ENCODE peak calls at places on chromosomes 5 and 9, in ten cellular contexts. O is right lobe of liver, U is ovary, J is endothelial cell of umbilical vein, A is spleen, K is body of pancreas, X is IMR-90, G is stomach, P is H1, R is NB4. F is an unnamed sample.
A peak's percentile ranks its signal among the peaks of the same experiment; 100 is the strongest.

GRCh38 chr9:96025995-96026572 is 150.6 kb downstream of the ERCC6L2 start:
- DNase-seq in O (no peak), U (no peak), J (no peak), A (no peak), K (no peak), X (no peak), G (no peak), P (peak; percentile 66), R (no peak), F (no peak)

GRCh38 chr9:4143951-4144717 is 155.7 kb downstream of the GLIS3 start:
- DNase-seq in O (no peak), U (no peak), J (no peak), A (no peak), K (no peak), X (peak; percentile 82), G (no peak), P (no peak), R (no peak), F (no peak)

GRCh38 chr5:137342764-137343163 is 156.4 kb downstream of the SPOCK1 start:
- DNase-seq in O (no peak), U (no peak), J (peak; percentile 76), A (no peak), K (no peak), X (no peak), G (no peak), P (no peak), R (no peak), F (no peak)

GRCh38 chr9:127572961-127573727 is 38.9 kb upstream of the STXBP1 start:
- DNase-seq in O (no peak), U (no peak), J (no peak), A (no peak), K (peak; percentile 46), X (peak; percentile 85), G (no peak), P (no peak), R (no peak), F (no peak)

GRCh38 chr5:84549054-84549453 is 164.4 kb upstream of the EDIL3 start:
- DNase-seq in O (no peak), U (no peak), J (no peak), A (no peak), K (no peak), X (no peak), G (no peak), P (no peak), R (no peak), F (no peak)

GRCh38 chr9:113187935-113188595 is 33.0 kb downstream of the FKBP15 start:
- DNase-seq in O (no peak), U (no peak), J (peak; percentile 62), A (peak; percentile 79), K (peak; percentile 72), X (peak; percentile 94), G (no peak), P (no peak), R (peak; percentile 90), F (peak; percentile 33)

GRCh38 chr5:141811287-141812155 is 66.7 kb downstream of the PCDH1 start:
- DNase-seq in O (no peak), U (no peak), J (no peak), A (peak; percentile 73), K (no peak), X (no peak), G (no peak), P (no peak), R (peak; percentile 23), F (no peak)

GRCh38 chr5:88883059-88883565 is at the start of gene MEF2C:
- DNase-seq in O (peak; percentile 72), U (peak; percentile 82), J (peak; percentile 96), A (peak; percentile 91), K (peak; percentile 65), X (peak; percentile 81), G (peak; percentile 51), P (no peak), R (peak; percentile 13), F (peak; percentile 89)

GRCh38 chr9:77422969-77423368 is 225.2 kb downstream of the GNA14 start:
- DNase-seq in O (no peak), U (no peak), J (no peak), A (no peak), K (no peak), X (no peak), G (no peak), P (no peak), R (no peak), F (no peak)

GRCh38 chr5:32500206-32500605 is 55.7 kb upstream of the ZFR start:
- DNase-seq in O (no peak), U (no peak), J (no peak), A (no peak), K (no peak), X (no peak), G (no peak), P (no peak), R (no peak), F (no peak)
- TF ChIP-seq CTCF in O (no peak), U (no peak), J (no peak), A (no peak), K (no peak), X (no peak), G (no peak), P (no peak), R (no peak), F (no peak)

GRCh38 chr5:132773601-132774355 is 3.3 kb downstream of the SEPTIN8 start:
- DNase-seq in O (no peak), U (no peak), J (no peak), A (no peak), K (no peak), X (no peak), G (no peak), P (no peak), R (no peak), F (no peak)

GRCh38 chr5:132772291-132773070 is 4.6 kb downstream of the SEPTIN8 start:
- DNase-seq in O (no peak), U (no peak), J (no peak), A (no peak), K (no peak), X (no peak), G (no peak), P (no peak), R (no peak), F (no peak)

GRCh38 chr5:132770476-132771159 is 6.4 kb downstream of the SEPTIN8 start:
- DNase-seq in O (no peak), U (no peak), J (peak; percentile 68), A (peak; percentile 49), K (no peak), X (no peak), G (no peak), P (no peak), R (no peak), F (no peak)

GRCh38 chr5:132773114-132773513 is 3.9 kb downstream of the SEPTIN8 start:
- DNase-seq in O (no peak), U (no peak), J (no peak), A (no peak), K (no peak), X (no peak), G (no peak), P (no peak), R (no peak), F (no peak)

GRCh38 chr5:132771559-132771998 is 5.5 kb downstream of the SEPTIN8 start:
- DNase-seq in O (no peak), U (peak; percentile 43), J (peak; percentile 19), A (no peak), K (peak; percentile 59), X (peak; percentile 67), G (no peak), P (no peak), R (no peak), F (peak; percentile 57)
- TF ChIP-seq POLR2A in O (no peak), U (no peak), J (no peak), A (no peak), K (no peak), X (no peak), G (no peak), P (no peak), R (no peak), F (no peak)

GRCh38 chr5:158487677-158488076 is 612.0 kb downstream of the EBF1 start:
- DNase-seq in O (no peak), U (no peak), J (no peak), A (no peak), K (no peak), X (no peak), G (no peak), P (no peak), R (no peak), F (no peak)
- TF ChIP-seq CTCF in O (no peak), U (no peak), J (no peak), A (no peak), K (no peak), X (no peak), G (no peak), P (no peak), R (no peak), F (no peak)

GRCh38 chr9:131410051-131410491 is 16.2 kb downstream of the PRRC2B start:
- DNase-seq in O (no peak), U (no peak), J (no peak), A (no peak), K (no peak), X (peak; percentile 55), G (no peak), P (no peak), R (peak; percentile 94), F (no peak)

GRCh38 chr9:131406567-131407436 is 12.9 kb downstream of the PRRC2B start:
- DNase-seq in O (no peak), U (no peak), J (peak; percentile 69), A (no peak), K (no peak), X (no peak), G (no peak), P (no peak), R (no peak), F (no peak)

GRCh38 chr9:131407717-131408195 is 13.9 kb downstream of the PRRC2B start:
- DNase-seq in O (no peak), U (no peak), J (peak; percentile 63), A (no peak), K (peak; percentile 54), X (no peak), G (no peak), P (no peak), R (peak; percentile 56), F (peak; percentile 71)

GRCh38 chr9:131411719-131412681 is 18.1 kb downstream of the PRRC2B start:
- DNase-seq in O (no peak), U (no peak), J (no peak), A (peak; percentile 31), K (no peak), X (no peak), G (no peak), P (no peak), R (no peak), F (no peak)

DNA sequence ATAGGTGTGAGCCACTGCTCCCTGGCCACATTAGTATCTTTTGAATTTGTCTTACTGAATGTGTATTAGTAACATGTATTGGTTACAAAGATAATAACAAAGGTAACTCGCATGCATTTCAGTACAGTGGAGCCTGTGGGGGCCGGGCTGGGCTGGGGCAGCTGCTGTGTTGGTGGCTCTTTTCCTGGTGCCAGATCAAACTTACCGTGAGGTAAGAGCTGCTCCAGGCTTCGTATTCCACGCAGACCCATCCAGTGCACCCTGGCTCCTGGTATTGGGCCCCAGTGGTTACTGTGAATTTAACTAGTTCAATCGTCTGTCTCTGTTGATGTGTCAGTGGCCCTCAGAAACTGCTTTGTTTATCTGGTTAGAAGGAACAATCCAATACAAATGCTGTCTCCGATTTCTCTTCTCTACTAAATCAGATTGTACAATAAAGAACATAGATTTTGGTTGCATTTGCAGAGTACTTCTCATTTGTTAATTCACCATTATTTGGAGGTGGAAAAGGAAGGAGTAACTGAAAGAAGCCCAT is 15.6 kb downstream of the PRRC2B start:
- DNase-seq in O (peak; percentile 35), U (no peak), J (no peak), A (no peak), K (no peak), X (no peak), G (no peak), P (no peak), R (peak; percentile 53), F (no peak)
- TF ChIP-seq POLR2A in O (no peak), U (no peak), J (no peak), A (no peak), K (no peak), X (no peak), G (no peak), P (no peak), R (no peak), F (no peak)